ENCODE peak calls at places on chromosomes 4 and X, in seven cellular contexts. One of them, this sample, is unnamed. For H3K36me3, the result is how much of the 10 kb centered on the place peaks cover.

GRCh38 chrX:154800508-154801207 is 4.6 kb downstream of the MPP1 start:
- DNase-seq in upper lobe of left lung: no peak
- DNase-seq in suprapubic skin: no peak
- DNase-seq in stomach: no peak
- DNase-seq in sigmoid colon: no peak
- DNase-seq in transverse colon: no peak
- DNase-seq in SK-N-SH: no peak
- DNase-seq in this sample: no peak

GRCh38 chr4:161577604-161578301 is 586.0 kb downstream of the FSTL5 start:
- DNase-seq in stomach: no peak
- DNase-seq in sigmoid colon: no peak
- DNase-seq in upper lobe of left lung: no peak
- DNase-seq in transverse colon: no peak
- DNase-seq in SK-N-SH: no peak
- DNase-seq in suprapubic skin: no peak
- DNase-seq in this sample: no peak

GRCh38 chrX:68175569-68175968 is 257.7 kb downstream of the OPHN1 start:
- DNase-seq in SK-N-SH: no peak
- DNase-seq in stomach: no peak
- DNase-seq in upper lobe of left lung: no peak
- DNase-seq in sigmoid colon: no peak
- DNase-seq in transverse colon: no peak
- DNase-seq in suprapubic skin: no peak
- DNase-seq in this sample: no peak

GRCh38 chr4:2961411-2962098 is 1.7 kb downstream of the NOP14 start:
- DNase-seq in sigmoid colon: no peak
- DNase-seq in stomach: no peak
- DNase-seq in transverse colon: no peak
- DNase-seq in upper lobe of left lung: peak
- DNase-seq in suprapubic skin: no peak
- DNase-seq in SK-N-SH: peak
- DNase-seq in this sample: no peak

GRCh38 chr4:30600246-30600645 is 119.9 kb upstream of the PCDH7 start:
- DNase-seq in suprapubic skin: no peak
- DNase-seq in stomach: no peak
- DNase-seq in transverse colon: no peak
- DNase-seq in upper lobe of left lung: no peak
- DNase-seq in SK-N-SH: no peak
- DNase-seq in sigmoid colon: no peak
- DNase-seq in this sample: no peak

GRCh38 chr4:6986067-6986780 is 56.9 kb upstream of the TADA2B start:
- DNase-seq in transverse colon: no peak
- DNase-seq in SK-N-SH: peak
- DNase-seq in stomach: no peak
- DNase-seq in sigmoid colon: peak
- DNase-seq in suprapubic skin: no peak
- DNase-seq in upper lobe of left lung: no peak
- DNase-seq in this sample: no peak

GRCh38 chr4:94244087-94244828 is 36.6 kb downstream of the SMARCAD1 start:
- DNase-seq in suprapubic skin: no peak
- DNase-seq in stomach: no peak
- DNase-seq in SK-N-SH: no peak
- DNase-seq in sigmoid colon: no peak
- DNase-seq in transverse colon: no peak
- DNase-seq in upper lobe of left lung: no peak
- DNase-seq in this sample: no peak

GRCh38 chrX:24241822-24242648 is 71.8 kb downstream of the SUPT20HL2 start:
- DNase-seq in sigmoid colon: no peak
- DNase-seq in transverse colon: no peak
- DNase-seq in upper lobe of left lung: no peak
- DNase-seq in SK-N-SH: peak
- DNase-seq in stomach: no peak
- DNase-seq in suprapubic skin: no peak
- DNase-seq in this sample: no peak

GRCh38 chr4:52704133-52704532 is 45.0 kb upstream of the USP46 start:
- DNase-seq in SK-N-SH: no peak
- DNase-seq in sigmoid colon: no peak
- DNase-seq in upper lobe of left lung: no peak
- DNase-seq in stomach: no peak
- DNase-seq in suprapubic skin: no peak
- DNase-seq in transverse colon: no peak
- DNase-seq in this sample: no peak

GRCh38 chr4:53804719-53805118 is 213.4 kb upstream of the LNX1 start:
- DNase-seq in sigmoid colon: no peak
- DNase-seq in SK-N-SH: no peak
- DNase-seq in stomach: peak
- DNase-seq in upper lobe of left lung: no peak
- DNase-seq in transverse colon: peak
- DNase-seq in suprapubic skin: no peak
- DNase-seq in this sample: no peak

GRCh38 chr4:182307746-182308145 is 64.5 kb downstream of the TENM3 start:
- DNase-seq in suprapubic skin: no peak
- DNase-seq in transverse colon: no peak
- DNase-seq in stomach: no peak
- DNase-seq in sigmoid colon: no peak
- DNase-seq in SK-N-SH: no peak
- DNase-seq in upper lobe of left lung: no peak
- DNase-seq in this sample: no peak

GRCh38 chr4:6727081-6727942 is 11.3 kb downstream of the BLOC1S4 start:
- DNase-seq in transverse colon: no peak
- DNase-seq in sigmoid colon: no peak
- DNase-seq in upper lobe of left lung: peak
- DNase-seq in stomach: no peak
- DNase-seq in suprapubic skin: no peak
- DNase-seq in SK-N-SH: no peak
- DNase-seq in this sample: peak

GRCh38 chr4:126850286-126850685 is 782.5 kb upstream of the INTU start:
- DNase-seq in suprapubic skin: no peak
- DNase-seq in SK-N-SH: peak
- DNase-seq in transverse colon: no peak
- DNase-seq in stomach: no peak
- DNase-seq in sigmoid colon: no peak
- DNase-seq in upper lobe of left lung: no peak
- DNase-seq in this sample: no peak

GRCh38 chr4:184861047-184861446 is 35.3 kb upstream of the ACSL1 start:
- DNase-seq in sigmoid colon: no peak
- DNase-seq in suprapubic skin: no peak
- DNase-seq in SK-N-SH: no peak
- DNase-seq in stomach: no peak
- DNase-seq in transverse colon: no peak
- DNase-seq in upper lobe of left lung: no peak
- DNase-seq in this sample: no peak

GRCh38 chr4:177177446-177178160 is 132.1 kb upstream of the NEIL3 start:
- DNase-seq in upper lobe of left lung: no peak
- DNase-seq in stomach: no peak
- DNase-seq in transverse colon: no peak
- DNase-seq in SK-N-SH: no peak
- DNase-seq in sigmoid colon: no peak
- DNase-seq in suprapubic skin: no peak
- DNase-seq in this sample: no peak

GRCh38 chr4:168877779-168878491 is 132.1 kb downstream of the CBR4 start:
- DNase-seq in SK-N-SH: peak
- DNase-seq in transverse colon: no peak
- DNase-seq in suprapubic skin: peak
- DNase-seq in upper lobe of left lung: peak
- DNase-seq in sigmoid colon: no peak
- DNase-seq in stomach: no peak
- DNase-seq in this sample: no peak

GRCh38 chr4:40562681-40563080 is 67.0 kb downstream of the RBM47 start:
- DNase-seq in transverse colon: no peak
- DNase-seq in upper lobe of left lung: no peak
- DNase-seq in SK-N-SH: no peak
- DNase-seq in sigmoid colon: no peak
- DNase-seq in suprapubic skin: no peak
- DNase-seq in stomach: no peak
- DNase-seq in this sample: no peak

GRCh38 chr4:89814362-89814761 is 22.6 kb downstream of the SNCA start:
- DNase-seq in sigmoid colon: no peak
- DNase-seq in transverse colon: no peak
- DNase-seq in suprapubic skin: no peak
- DNase-seq in SK-N-SH: no peak
- DNase-seq in upper lobe of left lung: no peak
- DNase-seq in stomach: no peak
- DNase-seq in this sample: no peak

GRCh38 chr4:81470456-81471327 is 1.0 kb downstream of the RASGEF1B start:
- DNase-seq in upper lobe of left lung: peak
- DNase-seq in SK-N-SH: no peak
- DNase-seq in sigmoid colon: peak
- DNase-seq in transverse colon: peak
- DNase-seq in suprapubic skin: peak
- DNase-seq in stomach: peak
- DNase-seq in this sample: no peak

GRCh38 chrX:112738347-112739033 is 58.8 kb upstream of the LHFPL1 start:
- DNase-seq in sigmoid colon: no peak
- DNase-seq in SK-N-SH: no peak
- DNase-seq in stomach: no peak
- DNase-seq in transverse colon: no peak
- DNase-seq in suprapubic skin: no peak
- DNase-seq in upper lobe of left lung: no peak
- DNase-seq in this sample: no peak

GRCh38 chr4:8917868-8918783 is 46.5 kb upstream of the HMX1 start:
- DNase-seq in sigmoid colon: peak
- DNase-seq in stomach: peak
- DNase-seq in transverse colon: peak
- DNase-seq in upper lobe of left lung: peak
- DNase-seq in SK-N-SH: peak
- DNase-seq in suprapubic skin: peak
- DNase-seq in this sample: peak

GRCh38 chrX:15882704-15883539 is 28.3 kb upstream of the AP1S2 start:
- DNase-seq in sigmoid colon: no peak
- DNase-seq in SK-N-SH: no peak
- DNase-seq in upper lobe of left lung: no peak
- DNase-seq in transverse colon: no peak
- DNase-seq in stomach: no peak
- DNase-seq in suprapubic skin: no peak
- DNase-seq in this sample: no peak

GRCh38 chr4:111957131-111957530 is 188.1 kb upstream of the FAM241A start:
- DNase-seq in suprapubic skin: no peak
- DNase-seq in stomach: no peak
- DNase-seq in upper lobe of left lung: no peak
- DNase-seq in transverse colon: no peak
- DNase-seq in SK-N-SH: no peak
- DNase-seq in sigmoid colon: no peak
- DNase-seq in this sample: no peak

GRCh38 chr4:111957992-111958391 is 187.3 kb upstream of the FAM241A start:
- DNase-seq in transverse colon: no peak
- DNase-seq in sigmoid colon: no peak
- DNase-seq in stomach: no peak
- DNase-seq in SK-N-SH: no peak
- DNase-seq in suprapubic skin: no peak
- DNase-seq in upper lobe of left lung: no peak
- DNase-seq in this sample: no peak

GRCh38 chr4:111961806-111962205 is 183.4 kb upstream of the FAM241A start:
- DNase-seq in stomach: no peak
- DNase-seq in sigmoid colon: no peak
- DNase-seq in transverse colon: no peak
- DNase-seq in suprapubic skin: no peak
- DNase-seq in SK-N-SH: no peak
- DNase-seq in upper lobe of left lung: no peak
- DNase-seq in this sample: no peak

GRCh38 chr4:111960241-111960667 is 185.0 kb upstream of the FAM241A start:
- DNase-seq in SK-N-SH: no peak
- DNase-seq in transverse colon: no peak
- DNase-seq in stomach: no peak
- DNase-seq in sigmoid colon: no peak
- DNase-seq in upper lobe of left lung: no peak
- DNase-seq in suprapubic skin: no peak
- DNase-seq in this sample: no peak

GRCh38 chr4:111959202-111959601 is 186.1 kb upstream of the FAM241A start:
- DNase-seq in upper lobe of left lung: no peak
- DNase-seq in transverse colon: no peak
- DNase-seq in sigmoid colon: no peak
- DNase-seq in suprapubic skin: no peak
- DNase-seq in stomach: no peak
- DNase-seq in SK-N-SH: no peak
- DNase-seq in this sample: no peak
- H3K36me3 ChIP-seq in upper lobe of left lung: under half
- H3K36me3 ChIP-seq in transverse colon: under half
- H3K36me3 ChIP-seq in sigmoid colon: under half
- H3K36me3 ChIP-seq in suprapubic skin: under half
- H3K36me3 ChIP-seq in stomach: under half
- H3K36me3 ChIP-seq in SK-N-SH: under half
- H3K36me3 ChIP-seq in this sample: under half

DNA sequence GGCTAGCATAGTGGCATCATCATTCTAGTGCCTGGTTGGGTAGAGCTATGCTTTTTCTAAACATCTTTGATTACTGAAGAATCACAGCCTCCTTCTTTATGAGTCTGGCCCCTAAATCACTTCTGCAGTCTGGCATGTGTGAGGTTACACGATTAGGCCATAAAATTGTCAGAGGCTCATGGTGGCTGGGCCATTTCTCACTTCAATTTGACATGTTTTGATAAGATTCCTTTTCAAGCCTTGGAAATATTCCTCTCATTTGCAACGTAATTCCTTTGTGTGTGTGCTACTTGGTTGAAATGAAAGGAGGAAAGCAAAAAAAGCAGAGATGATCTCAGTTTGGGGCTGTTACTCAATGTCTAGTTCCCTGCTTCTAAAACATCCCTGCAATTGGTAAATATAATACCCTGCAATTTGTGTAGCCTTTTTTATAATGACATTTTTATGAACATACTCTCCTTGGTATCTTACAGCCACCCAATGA is 6.2 kb downstream of the CCKAR start:
- DNase-seq in sigmoid colon: peak
- DNase-seq in transverse colon: no peak
- DNase-seq in upper lobe of left lung: no peak
- DNase-seq in SK-N-SH: no peak
- DNase-seq in suprapubic skin: no peak
- DNase-seq in stomach: no peak
- DNase-seq in this sample: no peak
- TF ChIP-seq POLR2AphosphoS5 in sigmoid colon: peak
- TF ChIP-seq POLR2AphosphoS5 in transverse colon: peak
- TF ChIP-seq POLR2AphosphoS5 in upper lobe of left lung: no peak
- TF ChIP-seq POLR2AphosphoS5 in SK-N-SH: no peak
- TF ChIP-seq POLR2AphosphoS5 in suprapubic skin: no peak
- TF ChIP-seq POLR2AphosphoS5 in stomach: peak
- TF ChIP-seq POLR2AphosphoS5 in this sample: no peak

GRCh38 chrX:131987252-131987651 is 35.9 kb upstream of the STK26 start:
- DNase-seq in sigmoid colon: no peak
- DNase-seq in stomach: no peak
- DNase-seq in transverse colon: no peak
- DNase-seq in SK-N-SH: no peak
- DNase-seq in suprapubic skin: no peak
- DNase-seq in upper lobe of left lung: no peak
- DNase-seq in this sample: no peak
- TF ChIP-seq EP300 in sigmoid colon: no peak
- TF ChIP-seq EP300 in stomach: no peak
- TF ChIP-seq EP300 in transverse colon: no peak
- TF ChIP-seq EP300 in SK-N-SH: no peak
- TF ChIP-seq EP300 in suprapubic skin: no peak
- TF ChIP-seq EP300 in upper lobe of left lung: no peak
- TF ChIP-seq EP300 in this sample: no peak

DNA sequence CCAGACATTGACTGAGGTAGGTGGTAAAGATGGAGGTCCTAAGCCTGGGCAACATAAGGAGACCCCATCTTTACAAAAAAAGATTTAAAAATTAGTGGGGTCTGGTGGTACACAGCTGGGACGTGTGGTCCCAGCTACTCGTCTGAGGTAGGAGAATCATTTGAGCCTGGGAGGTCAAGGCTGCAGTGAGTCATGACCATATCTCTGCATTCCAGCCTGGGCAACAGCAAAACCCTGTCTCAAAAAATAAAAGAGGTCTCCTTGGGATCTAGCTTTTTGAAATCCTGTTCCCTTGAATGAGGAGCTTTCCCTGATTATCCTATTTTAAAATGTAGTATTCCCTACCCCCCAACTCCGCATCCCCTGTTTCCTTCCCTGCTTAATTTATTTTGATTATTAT is 78.7 kb upstream of the OGT start:
- DNase-seq in stomach: no peak
- DNase-seq in suprapubic skin: no peak
- DNase-seq in upper lobe of left lung: no peak
- DNase-seq in SK-N-SH: no peak
- DNase-seq in sigmoid colon: no peak
- DNase-seq in transverse colon: no peak
- DNase-seq in this sample: no peak
- H3K36me3 ChIP-seq in stomach: half or more
- H3K36me3 ChIP-seq in suprapubic skin: under half
- H3K36me3 ChIP-seq in upper lobe of left lung: half or more
- H3K36me3 ChIP-seq in SK-N-SH: half or more
- H3K36me3 ChIP-seq in sigmoid colon: half or more
- H3K36me3 ChIP-seq in transverse colon: under half
- H3K36me3 ChIP-seq in this sample: half or more